ENCODE peak calls at places on chromosomes 13 and 19, in six cellular contexts. I, R, T, Y, N and W are unnamed samples.

GRCh38 chr19:35793381-35794165 is 18.2 kb downstream of the ARHGAP33 start:
- DNase-seq in Y (no peak), T (no peak), N (peak), I (no peak), R (no peak), W (peak)

GRCh38 chr19:47408156-47408938 is 11.0 kb downstream of the MEIS3 start:
- DNase-seq in Y (no peak), T (no peak), R (no peak), N (no peak), I (no peak), W (no peak)

GRCh38 chr13:89862691-89863036 is 1484.8 kb upstream of the MIR17HG start:
- DNase-seq in I (no peak), Y (no peak), N (peak), R (no peak), T (no peak), W (peak)

GRCh38 chr19:29576761-29577661 is 29.1 kb upstream of the POP4 start:
- DNase-seq in Y (no peak), T (no peak), I (no peak), R (no peak), N (peak), W (peak)

GRCh38 chr19:1663854-1664253 is 11.4 kb upstream of the TCF3 start:
- DNase-seq in R (no peak), I (no peak), T (no peak), N (no peak), Y (no peak), W (no peak)

GRCh38 chr19:3175761-3176714 is 2.5 kb upstream of the S1PR4 start:
- DNase-seq in T (peak), Y (no peak), R (no peak), N (peak), I (no peak), W (peak)

GRCh38 chr13:79434578-79434977 is 28.5 kb upstream of the RBM26 start:
- DNase-seq in I (no peak), N (no peak), T (no peak), R (no peak), Y (no peak), W (peak)

GRCh38 chr13:96781141-96781540 is 213.1 kb downstream of the OXGR1 start:
- DNase-seq in T (no peak), I (no peak), N (peak), R (no peak), Y (no peak), W (no peak)

GRCh38 chr13:59874973-59875372 is 288.8 kb downstream of the DIAPH3 start:
- DNase-seq in R (no peak), I (no peak), N (no peak), Y (no peak), T (no peak), W (no peak)

GRCh38 chr13:30690282-30691188 is 44.8 kb upstream of the ALOX5AP start:
- DNase-seq in T (peak), R (peak), I (no peak), Y (no peak), N (peak), W (peak)

GRCh38 chr13:27006519-27007161 is 165.0 kb downstream of the USP12 start:
- DNase-seq in R (no peak), I (peak), N (peak), Y (peak), T (peak), W (peak)

GRCh38 chr13:75685239-75685697 is 49.1 kb downstream of the LMO7 start:
- DNase-seq in I (peak), N (peak), T (no peak), Y (no peak), R (peak), W (peak)

GRCh38 chr13:97273341-97273831 is 51.3 kb downstream of the MBNL2 start:
- DNase-seq in N (peak), Y (no peak), I (no peak), R (no peak), T (no peak), W (peak)

GRCh38 chr13:97879646-97880297 is 73.7 kb upstream of the IPO5 start:
- DNase-seq in R (peak), Y (no peak), I (no peak), T (no peak), N (peak), W (peak)

GRCh38 chr19:294341-294818 is 3.2 kb upstream of the PLPP2 start:
- DNase-seq in T (no peak), N (no peak), R (no peak), I (peak), Y (peak), W (peak)

GRCh38 chr19:4774136-4774535 is 17.4 kb upstream of the FEM1A start:
- DNase-seq in T (no peak), Y (no peak), R (no peak), N (no peak), I (no peak), W (no peak)

GRCh38 chr19:39438270-39438934 is 2.7 kb upstream of the RPS16 start:
- DNase-seq in R (no peak), N (peak), Y (no peak), T (no peak), I (no peak), W (no peak)

GRCh38 chr19:19552811-19553210 is 14.7 kb downstream of the CILP2 start:
- DNase-seq in R (no peak), N (peak), Y (peak), T (no peak), I (peak), W (no peak)

GRCh38 chr13:112876305-112877000 is 92.6 kb upstream of the MCF2L start:
- DNase-seq in Y (no peak), R (no peak), I (no peak), T (peak), N (no peak), W (no peak)

GRCh38 chr19:28239270-28239669 is 973.7 kb downstream of the UQCRFS1 start:
- DNase-seq in I (peak), R (no peak), T (no peak), Y (peak), N (no peak), W (peak)
- TF ChIP-seq CTCF in I (peak), R (no peak), T (no peak), Y (peak), N (no peak), W (peak)

DNA sequence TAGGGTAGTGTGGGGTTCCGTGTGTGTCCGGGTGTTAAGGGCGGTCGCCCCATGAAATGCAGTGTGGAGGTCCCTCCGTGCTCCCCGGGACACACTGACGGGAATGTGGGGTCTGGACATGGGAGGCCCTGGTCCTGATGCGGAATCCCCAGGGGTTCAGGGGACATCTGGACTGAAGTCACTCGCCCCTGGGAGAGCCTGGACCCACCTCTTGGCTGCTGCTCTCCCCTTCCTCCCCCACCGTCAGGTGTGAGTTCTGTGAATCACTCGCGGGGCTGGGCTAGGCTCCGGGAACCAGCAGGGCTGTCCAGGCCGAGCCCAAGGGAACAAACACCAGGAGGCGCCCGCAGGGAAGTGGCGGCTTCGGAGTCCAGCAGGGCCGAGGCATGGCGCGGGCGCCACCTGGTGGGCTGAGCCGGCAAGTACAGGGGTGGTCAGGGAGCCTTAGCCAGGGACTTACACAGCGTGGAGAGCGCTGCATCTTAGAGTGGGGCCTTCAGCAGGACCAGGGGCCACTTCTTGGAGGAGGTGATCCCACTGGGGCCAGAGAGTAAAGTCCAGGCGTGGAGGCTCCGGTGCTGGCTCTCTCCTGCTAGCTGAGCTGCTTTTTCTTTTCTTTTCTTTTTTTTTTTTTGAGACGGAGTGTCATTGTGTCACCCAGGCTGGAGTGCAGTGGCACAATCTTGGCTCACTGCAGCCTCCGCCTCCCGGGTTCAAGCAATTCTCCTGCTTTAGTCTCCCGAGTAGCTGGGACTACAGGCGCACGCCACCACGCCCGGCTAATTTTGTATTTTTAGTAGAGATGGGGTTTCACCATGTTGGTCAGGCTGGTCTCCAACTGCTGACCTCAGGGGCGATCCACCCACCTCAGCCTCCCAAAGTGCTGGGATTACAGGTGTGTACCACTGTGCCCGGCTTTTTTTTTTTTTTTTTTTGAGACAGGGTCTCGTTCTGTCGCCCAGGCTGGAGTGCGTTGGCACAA is 20.1 kb downstream of the WTIP start:
- DNase-seq in R (peak), I (peak), T (peak), N (peak), Y (peak), W (peak)
- H3K4me3 ChIP-seq in R (no peak), I (no peak), T (no peak), N (no peak), Y (no peak), W (no peak)

GRCh38 chr19:13033244-13033643 is 38.0 kb downstream of the NFIX start:
- DNase-seq in T (no peak), N (no peak), I (no peak), Y (no peak), R (no peak), W (no peak)
- TF ChIP-seq CTCF in T (no peak), N (no peak), I (peak), Y (peak), R (peak), W (peak)

GRCh38 chr13:85631801-85632200 is 167.4 kb downstream of the SLITRK6 start:
- DNase-seq in R (no peak), Y (no peak), I (no peak), N (no peak), T (no peak), W (peak)

GRCh38 chr13:85626603-85627002 is 172.6 kb downstream of the SLITRK6 start:
- DNase-seq in Y (no peak), R (no peak), N (no peak), I (no peak), T (no peak), W (no peak)
- H3K4me3 ChIP-seq in Y (no peak), R (no peak), N (no peak), I (no peak), T (no peak), W (no peak)

DNA sequence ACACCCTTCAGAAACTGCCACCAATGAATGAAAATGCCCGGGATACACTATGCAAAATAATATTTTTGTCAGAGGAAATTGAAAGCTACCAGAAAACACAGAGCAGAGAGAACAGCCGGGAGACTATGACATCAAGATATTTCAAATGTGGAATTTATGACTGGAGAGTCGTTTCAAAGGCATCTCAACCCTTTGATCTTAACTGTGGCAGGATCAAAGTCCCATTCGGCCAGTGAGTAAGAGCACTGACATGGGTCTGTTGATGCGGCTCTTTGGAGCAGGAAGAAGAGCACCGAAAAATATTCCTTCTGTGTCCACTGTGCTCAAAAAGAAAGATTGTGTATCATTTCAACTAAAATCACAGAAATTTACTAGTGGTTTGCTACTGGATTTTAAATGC is 201.9 kb downstream of the RFC3 start:
- DNase-seq in T (no peak), I (no peak), N (no peak), Y (no peak), R (no peak), W (peak)
- TF ChIP-seq CTCF in T (no peak), I (no peak), N (no peak), Y (no peak), R (no peak), W (no peak)